ENCODE peak calls at places on chromosomes 3 and 15, in four cellular contexts. One of them, this sample, is unnamed.

GRCh38 chr15:71366926-71367325 is 251.7 kb downstream of the THSD4 start:
- DNase-seq in esophagus muscularis mucosa: no peak
- DNase-seq in cardiac muscle cell: no peak
- DNase-seq in fibroblast of lung: no peak
- DNase-seq in this sample: no peak

GRCh38 chr3:190053919-190054672 is 66.6 kb downstream of the P3H2 start:
- DNase-seq in fibroblast of lung: peak
- DNase-seq in cardiac muscle cell: no peak
- DNase-seq in esophagus muscularis mucosa: no peak
- DNase-seq in this sample: no peak

GRCh38 chr3:42036483-42036823 is 54.7 kb upstream of the TRAK1 start:
- DNase-seq in esophagus muscularis mucosa: no peak
- DNase-seq in fibroblast of lung: peak
- DNase-seq in cardiac muscle cell: peak
- DNase-seq in this sample: no peak

GRCh38 chr15:38486946-38487345 is 33.0 kb downstream of the FAM98B start:
- DNase-seq in fibroblast of lung: peak
- DNase-seq in esophagus muscularis mucosa: no peak
- DNase-seq in cardiac muscle cell: no peak
- DNase-seq in this sample: no peak

GRCh38 chr3:54783611-54784010 is 144.2 kb downstream of the LRTM1 start:
- DNase-seq in fibroblast of lung: peak
- DNase-seq in esophagus muscularis mucosa: no peak
- DNase-seq in cardiac muscle cell: no peak
- DNase-seq in this sample: no peak

GRCh38 chr3:111851511-111851954 is 7.5 kb upstream of the PHLDB2 start:
- DNase-seq in esophagus muscularis mucosa: no peak
- DNase-seq in fibroblast of lung: peak
- DNase-seq in cardiac muscle cell: no peak
- DNase-seq in this sample: no peak

GRCh38 chr3:98573231-98573728 is 20.1 kb downstream of the CPOX start:
- DNase-seq in cardiac muscle cell: no peak
- DNase-seq in esophagus muscularis mucosa: no peak
- DNase-seq in fibroblast of lung: no peak
- DNase-seq in this sample: no peak

GRCh38 chr3:107206141-107206540 is 171.1 kb upstream of the CCDC54 start:
- DNase-seq in cardiac muscle cell: peak
- DNase-seq in fibroblast of lung: peak
- DNase-seq in esophagus muscularis mucosa: no peak
- DNase-seq in this sample: no peak

GRCh38 chr3:39285333-39285732 is 5.5 kb upstream of the CX3CR1 start:
- DNase-seq in fibroblast of lung: no peak
- DNase-seq in esophagus muscularis mucosa: no peak
- DNase-seq in cardiac muscle cell: no peak
- DNase-seq in this sample: no peak

GRCh38 chr3:188439080-188439479 is 285.1 kb downstream of the LPP start:
- DNase-seq in fibroblast of lung: peak
- DNase-seq in esophagus muscularis mucosa: no peak
- DNase-seq in cardiac muscle cell: no peak
- DNase-seq in this sample: no peak

GRCh38 chr3:62771331-62772097 is 103.7 kb downstream of the CADPS start:
- DNase-seq in cardiac muscle cell: no peak
- DNase-seq in esophagus muscularis mucosa: no peak
- DNase-seq in fibroblast of lung: no peak
- DNase-seq in this sample: no peak

DNA sequence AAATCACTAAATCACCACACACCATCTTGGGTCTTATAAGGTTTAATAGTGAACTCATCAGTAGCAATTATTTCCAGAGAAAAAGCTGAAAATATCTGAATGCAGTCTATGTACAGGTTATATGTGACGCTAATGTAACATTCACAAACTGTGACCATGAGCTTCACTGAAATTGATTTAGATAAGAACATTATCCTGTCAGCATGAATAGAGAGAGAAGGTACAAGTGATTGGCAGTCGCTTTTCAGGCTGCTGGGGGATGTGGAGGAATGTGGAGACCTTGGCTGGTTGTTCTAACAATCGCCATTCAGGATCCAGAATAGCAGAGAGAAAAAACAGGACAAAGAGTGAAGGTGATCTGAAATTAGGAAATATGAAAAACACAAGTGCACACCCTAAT is 98.1 kb downstream of the CADPS start:
- DNase-seq in esophagus muscularis mucosa: peak
- DNase-seq in fibroblast of lung: no peak
- DNase-seq in cardiac muscle cell: no peak
- DNase-seq in this sample: no peak
- H3K4me3 ChIP-seq in esophagus muscularis mucosa: no peak
- H3K4me3 ChIP-seq in fibroblast of lung: no peak
- H3K4me3 ChIP-seq in cardiac muscle cell: no peak
- H3K4me3 ChIP-seq in this sample: no peak

DNA sequence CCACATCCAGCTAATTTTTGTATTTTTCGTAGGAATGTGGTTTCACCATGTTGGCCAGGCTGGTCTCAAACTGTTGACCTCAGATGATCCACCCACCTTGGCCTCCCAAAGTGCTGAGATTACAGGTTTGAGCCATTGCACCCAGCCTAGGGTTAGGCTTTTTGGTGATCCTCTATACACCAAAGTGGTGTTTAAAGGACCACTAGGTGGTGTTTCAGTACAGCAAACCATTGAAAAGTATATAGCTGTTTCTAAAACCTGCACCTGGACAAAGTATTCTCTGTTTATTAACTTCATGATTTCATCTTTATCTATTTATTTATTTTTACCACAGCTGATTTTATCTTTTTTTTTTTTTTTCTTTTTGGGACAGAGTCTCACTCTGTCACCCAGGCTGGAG is 68.4 kb downstream of the MINDY2 start:
- DNase-seq in esophagus muscularis mucosa: no peak
- DNase-seq in fibroblast of lung: no peak
- DNase-seq in cardiac muscle cell: no peak
- DNase-seq in this sample: no peak
- TF ChIP-seq CTCF in esophagus muscularis mucosa: no peak
- TF ChIP-seq CTCF in fibroblast of lung: peak
- TF ChIP-seq CTCF in cardiac muscle cell: peak
- TF ChIP-seq CTCF in this sample: no peak

DNA sequence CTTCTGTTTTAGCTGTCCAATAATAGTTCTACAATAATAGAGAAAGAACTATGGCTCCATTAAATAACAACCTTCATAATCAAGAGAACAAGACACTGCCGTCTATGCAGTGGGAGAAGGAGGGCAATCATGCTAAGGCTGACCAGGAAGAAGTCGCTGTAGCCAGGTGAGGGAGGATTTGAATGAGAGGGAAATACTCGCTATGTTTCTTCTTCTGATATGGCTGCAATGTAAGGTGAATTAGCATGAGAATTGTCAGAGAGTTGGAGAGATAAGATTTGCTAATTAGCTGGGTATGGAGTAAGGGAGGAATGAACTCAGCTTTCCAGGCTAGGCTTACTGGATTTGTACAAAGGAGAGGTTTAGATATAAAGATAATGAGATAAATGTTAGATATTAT is 555.4 kb upstream of the ZNF385D start:
- DNase-seq in esophagus muscularis mucosa: no peak
- DNase-seq in cardiac muscle cell: no peak
- DNase-seq in fibroblast of lung: no peak
- DNase-seq in this sample: no peak
- H3K27ac ChIP-seq in esophagus muscularis mucosa: no peak
- H3K27ac ChIP-seq in cardiac muscle cell: no peak
- H3K27ac ChIP-seq in fibroblast of lung: no peak
- H3K27ac ChIP-seq in this sample: no peak

DNA sequence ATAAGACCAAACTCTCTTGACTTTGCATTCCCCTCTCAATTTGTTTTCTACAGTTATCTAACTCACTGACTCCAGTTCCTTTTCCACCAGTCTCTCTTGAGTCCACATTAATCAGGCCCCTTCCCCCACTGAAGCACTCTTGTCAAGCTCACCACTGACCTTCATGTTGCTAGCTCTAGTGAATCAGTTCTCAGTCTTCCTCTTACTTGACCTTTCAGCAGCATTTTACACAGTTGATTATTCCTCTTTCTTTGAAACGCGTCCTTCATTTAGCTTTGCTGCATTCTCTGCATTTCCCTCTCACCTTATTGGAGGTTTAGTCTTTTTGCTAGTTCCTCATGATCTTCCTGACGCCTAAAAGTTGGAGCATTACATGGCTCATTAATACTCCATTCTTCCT is 8.3 kb downstream of the PPP2R3A start:
- DNase-seq in fibroblast of lung: peak
- DNase-seq in esophagus muscularis mucosa: no peak
- DNase-seq in cardiac muscle cell: peak
- DNase-seq in this sample: no peak
- H3K4me3 ChIP-seq in fibroblast of lung: no peak
- H3K4me3 ChIP-seq in esophagus muscularis mucosa: no peak
- H3K4me3 ChIP-seq in cardiac muscle cell: no peak
- H3K4me3 ChIP-seq in this sample: no peak

DNA sequence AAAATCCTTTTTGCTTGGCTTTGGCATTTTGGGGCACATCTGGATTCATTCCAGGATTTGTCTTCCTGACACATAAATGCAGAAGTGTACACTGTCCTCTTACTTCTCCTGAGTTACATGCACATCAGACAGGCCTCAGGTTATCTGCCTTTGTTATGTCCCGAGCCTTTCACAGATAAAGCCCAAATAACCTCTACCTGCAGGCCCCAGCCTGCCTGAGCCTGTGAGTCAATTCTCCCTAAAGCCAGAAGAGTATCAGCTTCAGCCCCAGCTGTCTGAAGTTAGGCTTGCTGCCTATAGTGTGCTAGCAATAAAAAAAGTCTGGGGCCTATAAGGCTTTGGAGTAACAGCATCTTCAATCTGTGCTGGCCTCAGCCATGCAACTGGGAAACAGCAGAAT is 17.7 kb upstream of the GSK3B start:
- DNase-seq in cardiac muscle cell: no peak
- DNase-seq in esophagus muscularis mucosa: peak
- DNase-seq in fibroblast of lung: no peak
- DNase-seq in this sample: no peak
- TF ChIP-seq CTCF in cardiac muscle cell: no peak
- TF ChIP-seq CTCF in esophagus muscularis mucosa: no peak
- TF ChIP-seq CTCF in fibroblast of lung: no peak
- TF ChIP-seq CTCF in this sample: no peak

GRCh38 chr15:80836223-80836622 is 57.1 kb downstream of the CEMIP start:
- DNase-seq in cardiac muscle cell: peak
- DNase-seq in esophagus muscularis mucosa: no peak
- DNase-seq in fibroblast of lung: no peak
- DNase-seq in this sample: no peak
- H3K27ac ChIP-seq in cardiac muscle cell: no peak
- H3K27ac ChIP-seq in esophagus muscularis mucosa: no peak
- H3K27ac ChIP-seq in fibroblast of lung: no peak
- H3K27ac ChIP-seq in this sample: no peak

GRCh38 chr3:127975153-127975552 is 60.1 kb downstream of the KBTBD12 start:
- DNase-seq in cardiac muscle cell: no peak
- DNase-seq in esophagus muscularis mucosa: no peak
- DNase-seq in fibroblast of lung: no peak
- DNase-seq in this sample: no peak

GRCh38 chr3:127974226-127974625 is 59.2 kb downstream of the KBTBD12 start:
- DNase-seq in cardiac muscle cell: no peak
- DNase-seq in fibroblast of lung: no peak
- DNase-seq in esophagus muscularis mucosa: no peak
- DNase-seq in this sample: no peak

GRCh38 chr3:127967296-127967695 is 52.3 kb downstream of the KBTBD12 start:
- DNase-seq in esophagus muscularis mucosa: no peak
- DNase-seq in fibroblast of lung: peak
- DNase-seq in cardiac muscle cell: no peak
- DNase-seq in this sample: no peak

GRCh38 chr3:127975630-127976029 is 60.6 kb downstream of the KBTBD12 start:
- DNase-seq in fibroblast of lung: no peak
- DNase-seq in cardiac muscle cell: no peak
- DNase-seq in esophagus muscularis mucosa: no peak
- DNase-seq in this sample: no peak

GRCh38 chr3:127970966-127971592 is 56.0 kb downstream of the KBTBD12 start:
- DNase-seq in cardiac muscle cell: peak
- DNase-seq in fibroblast of lung: peak
- DNase-seq in esophagus muscularis mucosa: no peak
- DNase-seq in this sample: no peak
- H3K4me3 ChIP-seq in cardiac muscle cell: no peak
- H3K4me3 ChIP-seq in fibroblast of lung: no peak
- H3K4me3 ChIP-seq in esophagus muscularis mucosa: no peak
- H3K4me3 ChIP-seq in this sample: no peak

GRCh38 chr3:93973160-93974126 is at the start of gene PROS1:
- DNase-seq in fibroblast of lung: peak
- DNase-seq in cardiac muscle cell: peak
- DNase-seq in esophagus muscularis mucosa: peak
- DNase-seq in this sample: peak
- TF ChIP-seq CTCF in fibroblast of lung: no peak
- TF ChIP-seq CTCF in cardiac muscle cell: no peak
- TF ChIP-seq CTCF in esophagus muscularis mucosa: no peak
- TF ChIP-seq CTCF in this sample: no peak

DNA sequence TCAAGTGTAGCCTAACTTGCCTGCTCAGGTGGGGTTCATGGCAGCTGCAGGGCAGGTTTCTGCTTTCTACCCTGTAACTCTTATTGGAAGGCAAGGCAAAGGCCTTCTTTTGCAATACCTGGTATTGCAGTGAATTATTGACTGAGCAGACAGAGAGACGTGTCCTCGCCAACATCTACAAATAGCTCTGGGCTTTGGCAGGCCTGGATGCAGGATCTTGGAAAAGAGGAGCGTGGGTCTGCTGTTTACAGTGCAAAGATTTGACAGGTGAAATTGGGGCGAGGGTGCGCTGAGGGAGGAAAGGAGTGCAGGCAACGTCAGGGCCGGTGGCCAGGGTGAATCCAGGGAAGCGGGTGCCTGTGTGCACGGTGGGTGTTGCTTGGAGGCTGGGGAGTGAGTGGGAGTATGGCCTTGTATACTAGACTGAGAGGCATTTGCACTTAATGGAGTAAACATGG is 44.5 kb downstream of the ST6GAL1 start:
- DNase-seq in esophagus muscularis mucosa: no peak
- DNase-seq in cardiac muscle cell: no peak
- DNase-seq in fibroblast of lung: no peak
- DNase-seq in this sample: no peak
- H3K27ac ChIP-seq in esophagus muscularis mucosa: no peak
- H3K27ac ChIP-seq in cardiac muscle cell: peak
- H3K27ac ChIP-seq in fibroblast of lung: no peak
- H3K27ac ChIP-seq in this sample: no peak